ENCODE peak calls at places on chromosomes 5 and 9, in five cellular contexts. B is coronary artery, Y is NCI-H345, I is breast epithelium, H is K562. M is an unnamed sample.

GRCh38 chr9:23322392-23322791 is 503.6 kb downstream of the ELAVL2 start:
- DNase-seq in B (no peak), H (no peak), Y (no peak), I (no peak), M (no peak)

GRCh38 chr5:1651971-1652872 is 128.5 kb upstream of the LPCAT1 start:
- DNase-seq in H (no peak), Y (no peak), B (peak), I (no peak), M (no peak)

GRCh38 chr5:178115835-178116405 is 2.6 kb downstream of the N4BP3 start:
- DNase-seq in I (no peak), Y (no peak), B (no peak), H (peak), M (no peak)

GRCh38 chr9:96858670-96859069 is 4.4 kb upstream of the ZNF782 start:
- DNase-seq in I (no peak), Y (no peak), H (no peak), B (no peak), M (no peak)

GRCh38 chr9:4987996-4988421 is 2.9 kb downstream of the JAK2 start:
- DNase-seq in H (peak), Y (peak), B (no peak), I (no peak), M (peak)

GRCh38 chr5:95822408-95823240 is at the start of gene GLRX:
- DNase-seq in I (peak), Y (peak), B (no peak), H (no peak), M (peak)

GRCh38 chr5:138709216-138709615 is 44.0 kb upstream of the CTNNA1 start:
- DNase-seq in I (no peak), H (no peak), Y (no peak), B (no peak), M (no peak)

GRCh38 chr9:8799231-8800014 is 999.8 kb upstream of the DMAC1 start:
- DNase-seq in Y (no peak), B (no peak), H (no peak), I (no peak), M (no peak)

GRCh38 chr5:94463739-94464138 is 154.7 kb downstream of the KIAA0825 start:
- DNase-seq in Y (no peak), I (no peak), H (no peak), B (no peak), M (no peak)

GRCh38 chr5:139388198-139388821 is 1.4 kb downstream of the MZB1 start:
- DNase-seq in I (peak), B (no peak), Y (peak), H (no peak), M (peak)

GRCh38 chr5:64914396-64914795 is 145.7 kb downstream of the CWC27 start:
- DNase-seq in H (no peak), B (no peak), Y (no peak), I (no peak), M (no peak)

GRCh38 chr9:4640027-4640426 is 22.1 kb upstream of the PLPP6 start:
- DNase-seq in B (no peak), Y (peak), H (peak), I (no peak), M (peak)

GRCh38 chr9:4829956-4830355 is 37.2 kb downstream of the RCL1 start:
- DNase-seq in H (no peak), I (no peak), Y (no peak), B (no peak), M (no peak)

GRCh38 chr9:132994410-132995120 is 16.1 kb downstream of the GFI1B start:
- DNase-seq in B (no peak), Y (no peak), H (peak), I (peak), M (no peak)

GRCh38 chr5:20601678-20602100 is 613.7 kb upstream of the CDH18 start:
- DNase-seq in Y (no peak), B (no peak), H (no peak), I (no peak), M (no peak)

GRCh38 chr5:17221843-17222614 is 4.6 kb downstream of the BASP1 start:
- DNase-seq in I (no peak), H (no peak), Y (no peak), B (no peak), M (no peak)

GRCh38 chr9:16986441-16987387 is 116.2 kb upstream of the BNC2 start:
- DNase-seq in H (no peak), B (no peak), Y (no peak), I (no peak), M (no peak)

GRCh38 chr5:68332546-68332945 is 117.0 kb downstream of the PIK3R1 start:
- DNase-seq in H (no peak), Y (no peak), I (no peak), B (no peak), M (no peak)

GRCh38 chr5:135834639-135835529 is at the start of gene SLC25A48:
- DNase-seq in B (peak), H (peak), Y (peak), I (no peak), M (peak)

GRCh38 chr5:135504376-135504775 is 31.4 kb downstream of the NEUROG1 start:
- DNase-seq in Y (no peak), I (no peak), H (no peak), B (no peak), M (no peak)

GRCh38 chr9:33320568-33321261 is 30.4 kb downstream of the NFX1 start:
- DNase-seq in B (no peak), I (no peak), H (no peak), Y (no peak), M (no peak)

GRCh38 chr5:150603052-150603451 is 37.4 kb upstream of the SYNPO start:
- DNase-seq in Y (no peak), B (no peak), H (no peak), I (no peak), M (no peak)

GRCh38 chr5:9830184-9830583 is 200.0 kb upstream of the TAS2R1 start:
- DNase-seq in Y (no peak), B (no peak), I (no peak), H (no peak), M (no peak)

GRCh38 chr9:7439355-7439978 is 360.1 kb downstream of the DMAC1 start:
- DNase-seq in B (no peak), Y (no peak), H (no peak), I (no peak), M (no peak)

GRCh38 chr5:98109561-98110006 is 663.9 kb upstream of the RGMB start:
- DNase-seq in H (no peak), B (no peak), I (no peak), Y (no peak), M (no peak)

GRCh38 chr5:2686296-2686695 is 65.2 kb downstream of the IRX2 start:
- DNase-seq in B (peak), H (no peak), Y (no peak), I (no peak), M (no peak)

GRCh38 chr9:20550326-20550725 is 72.0 kb downstream of the MLLT3 start:
- DNase-seq in B (no peak), I (no peak), H (no peak), Y (no peak), M (no peak)

GRCh38 chr5:78638423-78638822 is 10.1 kb downstream of the LHFPL2 start:
- DNase-seq in B (no peak), H (no peak), I (peak), Y (no peak), M (no peak)

M was measured in endothelial cell.